ENCODE peak calls at places on chromosomes 12 and 14, in nine cellular contexts. R is PC-9, I is heart left ventricle, A is heart right ventricle, U is AG04450, H is K562, K is pancreas, O is stomach, Q is aorta. C is an unnamed sample.

GRCh38 chr12:62533087-62533754 is 66.6 kb downstream of the MON2 start:
- DNase-seq in R (no peak), I (no peak), A (no peak), U (no peak), H (no peak), K (no peak), O (no peak), Q (no peak), C (no peak)

GRCh38 chr14:100348779-100349708 is 25.9 kb downstream of the SLC25A47 start:
- DNase-seq in R (no peak), I (no peak), A (no peak), U (no peak), H (no peak), K (no peak), O (no peak), Q (no peak), C (no peak)

GRCh38 chr14:75303415-75303814 is 24.8 kb downstream of the FOS start:
- DNase-seq in R (peak; percentile 72), I (peak; percentile 73), A (no peak), U (no peak), H (peak; percentile 79), K (peak; percentile 51), O (peak; percentile 80), Q (peak; percentile 81), C (peak; percentile 64)

GRCh38 chr12:105222726-105223357 is 13.1 kb downstream of the APPL2 start:
- DNase-seq in R (no peak), I (no peak), A (no peak), U (no peak), H (no peak), K (no peak), O (no peak), Q (no peak), C (no peak)

GRCh38 chr12:77231548-77231947 is 166.2 kb upstream of the E2F7 start:
- DNase-seq in R (no peak), I (peak; percentile 39), A (peak; percentile 32), U (peak; percentile 15), H (no peak), K (peak; percentile 61), O (peak; percentile 92), Q (peak; percentile 86), C (no peak)

GRCh38 chr12:79381246-79382208 is 309.2 kb downstream of the PAWR start:
- DNase-seq in R (no peak), I (no peak), A (no peak), U (no peak), H (no peak), K (no peak), O (no peak), Q (no peak), C (no peak)

GRCh38 chr12:93857279-93857894 is 180.2 kb downstream of the CRADD start:
- DNase-seq in R (no peak), I (no peak), A (no peak), U (no peak), H (no peak), K (no peak), O (no peak), Q (no peak), C (no peak)

GRCh38 chr12:43407816-43408645 is 144.0 kb downstream of the ADAMTS20 start:
- DNase-seq in R (no peak), I (no peak), A (no peak), U (no peak), H (no peak), K (no peak), O (no peak), Q (no peak), C (no peak)

GRCh38 chr12:58919271-58920101 is 818 bp downstream of the LRIG3 start:
- DNase-seq in R (peak; percentile 40), I (no peak), A (peak; percentile 26), U (no peak), H (no peak), K (no peak), O (no peak), Q (no peak), C (no peak)

GRCh38 chr14:100871234-100872186 is 32.0 kb downstream of the RTL1 start:
- DNase-seq in R (no peak), I (no peak), A (no peak), U (no peak), H (peak; percentile 83), K (no peak), O (no peak), Q (peak; percentile 48), C (no peak)

GRCh38 chr14:98136420-98136819 is 1135.6 kb downstream of the BCL11B start:
- DNase-seq in R (no peak), I (no peak), A (no peak), U (no peak), H (no peak), K (no peak), O (no peak), Q (no peak), C (no peak)

GRCh38 chr12:46430340-46430948 is 57.9 kb upstream of the SLC38A2 start:
- DNase-seq in R (peak; percentile 98), I (no peak), A (peak; percentile 16), U (peak; percentile 29), H (peak; percentile 77), K (no peak), O (no peak), Q (no peak), C (no peak)

GRCh38 chr12:131327521-131328488 is 374.1 kb downstream of the ADGRD1 start:
- DNase-seq in R (no peak), I (no peak), A (no peak), U (no peak), H (no peak), K (no peak), O (no peak), Q (no peak), C (no peak)

GRCh38 chr12:132899033-132899432 is 11.6 kb upstream of the CHFR start:
- DNase-seq in R (no peak), I (no peak), A (no peak), U (no peak), H (no peak), K (no peak), O (no peak), Q (no peak), C (no peak)

GRCh38 chr12:68042212-68042699 is 53.0 kb downstream of the IFNG-AS1 start:
- DNase-seq in R (no peak), I (no peak), A (peak; percentile 3), U (no peak), H (no peak), K (no peak), O (no peak), Q (no peak), C (no peak)

GRCh38 chr12:32615441-32615840 is 63.7 kb upstream of the DNM1L start:
- DNase-seq in R (no peak), I (no peak), A (no peak), U (no peak), H (no peak), K (no peak), O (no peak), Q (no peak), C (no peak)

GRCh38 chr12:113263431-113263963 is 42.2 kb downstream of the TPCN1 start:
- DNase-seq in R (no peak), I (no peak), A (no peak), U (no peak), H (no peak), K (no peak), O (no peak), Q (peak; percentile 39), C (no peak)

GRCh38 chr14:105818712-105819005 is 292.3 kb downstream of the TMEM121 start:
- DNase-seq in R (no peak), I (no peak), A (no peak), U (no peak), H (no peak), K (no peak), O (no peak), Q (no peak), C (no peak)
- H3K27ac ChIP-seq in R (no peak overlapping the region), I (no peak overlapping the region), A (no peak overlapping the region), U (no peak overlapping the region), H (no peak overlapping the region), K (no peak overlapping the region), O (no peak overlapping the region), Q (no peak overlapping the region), C (no peak overlapping the region)

GRCh38 chr14:61662001-61662400 is 33.3 kb upstream of the HIF1A start:
- DNase-seq in R (no peak), I (no peak), A (no peak), U (no peak), H (no peak), K (no peak), O (no peak), Q (no peak), C (no peak)
- H3K4me3 ChIP-seq in R (no peak overlapping the region), I (no peak overlapping the region), A (no peak overlapping the region), U (no peak overlapping the region), H (no peak overlapping the region), K (no peak overlapping the region), O (no peak overlapping the region), Q (no peak overlapping the region), C (no peak overlapping the region)

GRCh38 chr12:53500119-53500775 is 836 bp upstream of the TARBP2 start:
- DNase-seq in R (no peak), I (no peak), A (peak; percentile 53), U (no peak), H (peak; percentile 65), K (no peak), O (peak; percentile 50), Q (peak; percentile 4), C (no peak)

GRCh38 chr12:53496752-53497032 is 2.6 kb downstream of the MAP3K12 start:
- DNase-seq in R (no peak), I (no peak), A (no peak), U (no peak), H (no peak), K (no peak), O (no peak), Q (no peak), C (no peak)

GRCh38 chr12:53497461-53497860 is 1.8 kb downstream of the MAP3K12 start:
- DNase-seq in R (no peak), I (no peak), A (no peak), U (no peak), H (no peak), K (no peak), O (no peak), Q (peak; percentile 48), C (no peak)

GRCh38 chr12:53499261-53500118 is at the start of gene MAP3K12:
- DNase-seq in R (no peak), I (peak; percentile 75), A (peak; percentile 69), U (no peak), H (peak; percentile 76), K (peak; percentile 65), O (peak; percentile 48), Q (peak; percentile 89), C (peak; percentile 56)

GRCh38 chr12:53498235-53498630 is 1.0 kb downstream of the MAP3K12 start:
- DNase-seq in R (no peak), I (no peak), A (no peak), U (no peak), H (no peak), K (no peak), O (no peak), Q (peak; percentile 4), C (no peak)
- H3K27ac ChIP-seq in R (no peak overlapping the region), I (no peak overlapping the region), A (no peak overlapping the region), U (no peak overlapping the region), H (no peak overlapping the region), K (no peak overlapping the region), O (peak overlapping the region; percentile 98), Q (no peak overlapping the region), C (no peak overlapping the region)

GRCh38 chr12:114405449-114406271 is at the start of gene TBX5:
- DNase-seq in R (no peak), I (no peak), A (peak; percentile 18), U (peak; percentile 73), H (no peak), K (no peak), O (no peak), Q (no peak), C (no peak)
- H3K4me3 ChIP-seq in R (no peak within 1 kb of the TSS), I (peak within 1 kb of the TSS; percentile 66), A (peak within 1 kb of the TSS; percentile 70), U (peak within 1 kb of the TSS; percentile 83), H (no peak within 1 kb of the TSS), K (no peak within 1 kb of the TSS), O (no peak within 1 kb of the TSS), Q (no peak within 1 kb of the TSS), C (peak within 1 kb of the TSS; percentile 13)